ENCODE peak calls at places on chromosomes 11 and 22, in six cellular contexts. One of them, this sample, is unnamed.
A peak's percentile ranks its signal among the peaks of the same experiment; 100 is the strongest.

GRCh38 chr11:45354976-45355705 is 69.0 kb upstream of the SYT13 start:
- DNase-seq in H1: no peak
- DNase-seq in SK-N-SH: peak; percentile 88
- DNase-seq in K562: peak; percentile 75
- DNase-seq in GM12878: no peak
- DNase-seq in HepG2: no peak
- DNase-seq in this sample: peak; percentile 48

GRCh38 chr22:44882226-44882905 is 127.4 kb downstream of the PHF21B start:
- DNase-seq in H1: no peak
- DNase-seq in SK-N-SH: no peak
- DNase-seq in K562: no peak
- DNase-seq in GM12878: no peak
- DNase-seq in HepG2: no peak
- DNase-seq in this sample: no peak

GRCh38 chr22:25698461-25698860 is 43.5 kb upstream of the MYO18B start:
- DNase-seq in H1: no peak
- DNase-seq in SK-N-SH: no peak
- DNase-seq in K562: no peak
- DNase-seq in GM12878: no peak
- DNase-seq in HepG2: no peak
- DNase-seq in this sample: no peak

GRCh38 chr11:12223771-12224536 is 113.6 kb downstream of the MICAL2 start:
- DNase-seq in H1: no peak
- DNase-seq in SK-N-SH: no peak
- DNase-seq in K562: no peak
- DNase-seq in GM12878: no peak
- DNase-seq in HepG2: no peak
- DNase-seq in this sample: no peak

GRCh38 chr11:128036556-128037093 is 550.7 kb downstream of the ETS1 start:
- DNase-seq in H1: no peak
- DNase-seq in SK-N-SH: no peak
- DNase-seq in K562: no peak
- DNase-seq in GM12878: no peak
- DNase-seq in HepG2: no peak
- DNase-seq in this sample: no peak

GRCh38 chr22:48907591-48907990 is 920.1 kb downstream of the BRD1 start:
- DNase-seq in H1: no peak
- DNase-seq in SK-N-SH: no peak
- DNase-seq in K562: no peak
- DNase-seq in GM12878: no peak
- DNase-seq in HepG2: no peak
- DNase-seq in this sample: no peak

GRCh38 chr11:40879911-40880310 is 579.5 kb downstream of the LRRC4C start:
- DNase-seq in H1: no peak
- DNase-seq in SK-N-SH: no peak
- DNase-seq in K562: no peak
- DNase-seq in GM12878: no peak
- DNase-seq in HepG2: no peak
- DNase-seq in this sample: no peak

GRCh38 chr22:37459211-37459610 is 27.0 kb downstream of the MFNG start:
- DNase-seq in H1: no peak
- DNase-seq in SK-N-SH: no peak
- DNase-seq in K562: no peak
- DNase-seq in GM12878: no peak
- DNase-seq in HepG2: no peak
- DNase-seq in this sample: no peak

GRCh38 chr11:70569173-70569890 is 171.0 kb downstream of the CTTN start:
- DNase-seq in H1: no peak
- DNase-seq in SK-N-SH: no peak
- DNase-seq in K562: no peak
- DNase-seq in GM12878: no peak
- DNase-seq in HepG2: no peak
- DNase-seq in this sample: no peak

GRCh38 chr11:113016905-113017304 is 55.7 kb downstream of the NCAM1 start:
- DNase-seq in H1: no peak
- DNase-seq in SK-N-SH: no peak
- DNase-seq in K562: no peak
- DNase-seq in GM12878: no peak
- DNase-seq in HepG2: no peak
- DNase-seq in this sample: no peak

GRCh38 chr11:57651408-57651807 is 1.7 kb upstream of the YPEL4 start:
- DNase-seq in H1: no peak
- DNase-seq in SK-N-SH: no peak
- DNase-seq in K562: no peak
- DNase-seq in GM12878: no peak
- DNase-seq in HepG2: no peak
- DNase-seq in this sample: no peak

GRCh38 chr11:12815150-12815523 is 140.9 kb downstream of the TEAD1 start:
- DNase-seq in H1: no peak
- DNase-seq in SK-N-SH: no peak
- DNase-seq in K562: no peak
- DNase-seq in GM12878: no peak
- DNase-seq in HepG2: no peak
- DNase-seq in this sample: no peak

DNA sequence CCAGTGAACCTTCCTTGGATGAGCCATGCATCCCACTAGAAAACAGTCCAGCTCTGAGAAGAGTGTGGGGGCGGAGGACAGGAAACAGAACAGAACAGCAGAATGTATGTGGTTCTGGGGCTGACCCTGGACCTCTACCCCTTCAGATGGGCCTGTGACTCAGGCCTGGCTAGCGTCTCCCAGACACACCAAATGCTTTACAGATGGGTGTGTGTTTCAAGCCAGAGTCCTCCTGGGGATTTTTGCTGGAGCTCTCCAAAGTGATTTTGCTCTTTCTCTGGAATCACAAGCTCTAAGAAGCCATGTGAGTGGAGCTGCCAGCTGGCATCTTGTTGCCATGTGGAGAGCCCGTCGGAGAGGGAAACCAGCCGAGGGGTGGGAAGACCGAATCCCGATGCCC is 13.2 kb upstream of the C1QTNF4 start:
- DNase-seq in H1: no peak
- DNase-seq in SK-N-SH: no peak
- DNase-seq in K562: no peak
- DNase-seq in GM12878: no peak
- DNase-seq in HepG2: no peak
- DNase-seq in this sample: no peak
- H3K4me1 ChIP-seq in H1: no peaks in the 10 kb centered on the region
- H3K4me1 ChIP-seq in SK-N-SH: peaks cover 10% of the 10 kb centered on the region
- H3K4me1 ChIP-seq in K562: peaks cover 15% of the 10 kb centered on the region
- H3K4me1 ChIP-seq in GM12878: peaks cover 8% of the 10 kb centered on the region
- H3K4me1 ChIP-seq in HepG2: peaks cover 9% of the 10 kb centered on the region
- H3K4me1 ChIP-seq in this sample: no peaks in the 10 kb centered on the region

GRCh38 chr11:103633037-103633788 is 403.2 kb upstream of the DDI1 start:
- DNase-seq in H1: no peak
- DNase-seq in SK-N-SH: no peak
- DNase-seq in K562: no peak
- DNase-seq in GM12878: no peak
- DNase-seq in HepG2: no peak
- DNase-seq in this sample: no peak
- TF ChIP-seq CHD2 in H1: no peak
- TF ChIP-seq CHD2 in SK-N-SH: no peak
- TF ChIP-seq CHD2 in K562: no peak
- TF ChIP-seq CHD2 in GM12878: no peak
- TF ChIP-seq CHD2 in HepG2: no peak
- TF ChIP-seq CHD2 in this sample: no peak

GRCh38 chr22:46001046-46001425 is 24.1 kb upstream of the WNT7B start:
- DNase-seq in H1: no peak
- DNase-seq in SK-N-SH: no peak
- DNase-seq in K562: no peak
- DNase-seq in GM12878: no peak
- DNase-seq in HepG2: no peak
- DNase-seq in this sample: no peak

GRCh38 chr22:46001426-46002106 is 24.6 kb upstream of the WNT7B start:
- DNase-seq in H1: no peak
- DNase-seq in SK-N-SH: no peak
- DNase-seq in K562: no peak
- DNase-seq in GM12878: no peak
- DNase-seq in HepG2: no peak
- DNase-seq in this sample: no peak

GRCh38 chr22:46003271-46004091 is 26.5 kb upstream of the WNT7B start:
- DNase-seq in H1: no peak
- DNase-seq in SK-N-SH: peak; percentile 54
- DNase-seq in K562: no peak
- DNase-seq in GM12878: no peak
- DNase-seq in HepG2: no peak
- DNase-seq in this sample: no peak

GRCh38 chr22:46004105-46004866 is 27.3 kb upstream of the WNT7B start:
- DNase-seq in H1: no peak
- DNase-seq in SK-N-SH: no peak
- DNase-seq in K562: no peak
- DNase-seq in GM12878: no peak
- DNase-seq in HepG2: no peak
- DNase-seq in this sample: no peak

GRCh38 chr22:46002757-46003270 is 25.9 kb upstream of the WNT7B start:
- DNase-seq in H1: no peak
- DNase-seq in SK-N-SH: no peak
- DNase-seq in K562: no peak
- DNase-seq in GM12878: no peak
- DNase-seq in HepG2: no peak
- DNase-seq in this sample: no peak
- TF ChIP-seq MAX in H1: no peak
- TF ChIP-seq MAX in SK-N-SH: no peak
- TF ChIP-seq MAX in K562: no peak
- TF ChIP-seq MAX in GM12878: no peak
- TF ChIP-seq MAX in HepG2: no peak
- TF ChIP-seq MAX in this sample: no peak

GRCh38 chr22:39992088-39992826 is 2.5 kb upstream of the FAM83F start:
- DNase-seq in H1: no peak
- DNase-seq in SK-N-SH: no peak
- DNase-seq in K562: no peak
- DNase-seq in GM12878: no peak
- DNase-seq in HepG2: no peak
- DNase-seq in this sample: no peak

GRCh38 chr22:39996732-39997131 is 2.0 kb downstream of the FAM83F start:
- DNase-seq in H1: no peak
- DNase-seq in SK-N-SH: no peak
- DNase-seq in K562: no peak
- DNase-seq in GM12878: no peak
- DNase-seq in HepG2: no peak
- DNase-seq in this sample: no peak

GRCh38 chr22:39994566-39995345 is at the start of gene FAM83F:
- DNase-seq in H1: no peak
- DNase-seq in SK-N-SH: no peak
- DNase-seq in K562: peak; percentile 58
- DNase-seq in GM12878: no peak
- DNase-seq in HepG2: no peak
- DNase-seq in this sample: no peak

GRCh38 chr22:39995346-39996252 is 845 bp downstream of the FAM83F start:
- DNase-seq in H1: no peak
- DNase-seq in SK-N-SH: no peak
- DNase-seq in K562: no peak
- DNase-seq in GM12878: no peak
- DNase-seq in HepG2: no peak
- DNase-seq in this sample: no peak

GRCh38 chr22:39994046-39994565 is 648 bp upstream of the FAM83F start:
- DNase-seq in H1: no peak
- DNase-seq in SK-N-SH: no peak
- DNase-seq in K562: peak; percentile 58
- DNase-seq in GM12878: no peak
- DNase-seq in HepG2: no peak
- DNase-seq in this sample: no peak
- H3K4me1 ChIP-seq in H1: peaks cover 38% of the 10 kb centered on the region
- H3K4me1 ChIP-seq in SK-N-SH: no peaks in the 10 kb centered on the region
- H3K4me1 ChIP-seq in K562: peaks cover 36% of the 10 kb centered on the region
- H3K4me1 ChIP-seq in GM12878: no peaks in the 10 kb centered on the region
- H3K4me1 ChIP-seq in HepG2: peaks cover 40% of the 10 kb centered on the region
- H3K4me1 ChIP-seq in this sample: peaks cover 21% of the 10 kb centered on the region

GRCh38 chr11:100738701-100739100 is 51.6 kb downstream of the ARHGAP42 start:
- DNase-seq in H1: no peak
- DNase-seq in SK-N-SH: no peak
- DNase-seq in K562: no peak
- DNase-seq in GM12878: no peak
- DNase-seq in HepG2: no peak
- DNase-seq in this sample: no peak

GRCh38 chr11:100741866-100742625 is 55.0 kb downstream of the ARHGAP42 start:
- DNase-seq in H1: no peak
- DNase-seq in SK-N-SH: no peak
- DNase-seq in K562: no peak
- DNase-seq in GM12878: no peak
- DNase-seq in HepG2: no peak
- DNase-seq in this sample: no peak

GRCh38 chr11:100735949-100736675 is 49.0 kb downstream of the ARHGAP42 start:
- DNase-seq in H1: no peak
- DNase-seq in SK-N-SH: no peak
- DNase-seq in K562: no peak
- DNase-seq in GM12878: no peak
- DNase-seq in HepG2: no peak
- DNase-seq in this sample: peak; percentile 43

GRCh38 chr11:100740440-100740839 is 53.4 kb downstream of the ARHGAP42 start:
- DNase-seq in H1: no peak
- DNase-seq in SK-N-SH: no peak
- DNase-seq in K562: no peak
- DNase-seq in GM12878: no peak
- DNase-seq in HepG2: no peak
- DNase-seq in this sample: no peak

GRCh38 chr11:100739636-100740035 is 52.5 kb downstream of the ARHGAP42 start:
- DNase-seq in H1: no peak
- DNase-seq in SK-N-SH: no peak
- DNase-seq in K562: no peak
- DNase-seq in GM12878: no peak
- DNase-seq in HepG2: peak; percentile 40
- DNase-seq in this sample: no peak
- TF ChIP-seq CHD2 in H1: no peak
- TF ChIP-seq CHD2 in SK-N-SH: no peak
- TF ChIP-seq CHD2 in K562: no peak
- TF ChIP-seq CHD2 in GM12878: no peak
- TF ChIP-seq CHD2 in HepG2: no peak
- TF ChIP-seq CHD2 in this sample: no peak

DNA sequence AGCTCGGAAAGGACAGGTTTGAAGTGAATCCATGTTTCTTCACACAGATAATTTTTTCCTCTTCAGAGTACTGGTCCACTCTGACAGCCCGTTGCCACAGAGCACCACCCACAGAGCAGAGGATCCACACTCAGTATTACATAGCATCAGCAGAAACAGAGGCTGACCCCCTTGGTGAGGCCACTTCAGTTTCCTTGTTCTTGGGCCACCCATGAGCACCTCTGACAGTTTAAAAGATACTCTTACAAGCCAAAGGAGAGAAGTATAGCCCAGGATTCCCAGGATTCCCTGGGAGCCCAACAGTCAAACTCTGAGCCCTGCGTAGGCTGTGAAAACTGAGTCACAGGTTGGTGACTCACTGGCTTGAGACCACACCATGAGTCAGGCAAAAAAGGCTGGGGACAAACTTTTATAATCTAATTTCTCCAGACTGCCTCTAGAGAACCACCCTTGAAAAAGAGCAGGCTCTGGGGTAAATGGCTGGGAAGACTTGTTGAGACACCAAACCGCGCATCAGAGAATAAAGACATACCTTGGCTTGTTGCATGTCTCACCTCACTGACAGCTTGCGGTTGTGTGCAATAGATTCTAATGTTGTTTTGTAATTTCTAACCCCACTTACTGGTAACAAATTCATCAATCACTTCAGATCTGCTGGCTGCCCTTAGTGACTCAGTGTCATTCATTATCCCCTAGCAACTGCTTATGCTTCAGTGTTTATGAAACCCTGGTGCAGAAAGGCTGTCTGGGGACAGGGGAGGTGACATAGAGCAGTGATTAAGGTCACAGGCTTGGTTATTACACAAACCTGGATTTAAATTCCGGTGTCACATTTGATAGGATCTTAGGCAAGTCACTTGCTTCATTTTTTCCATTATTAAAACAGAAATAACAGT is 56.9 kb upstream of the PRSS23 start:
- DNase-seq in H1: no peak
- DNase-seq in SK-N-SH: no peak
- DNase-seq in K562: peak; percentile 59
- DNase-seq in GM12878: no peak
- DNase-seq in HepG2: peak; percentile 57
- DNase-seq in this sample: peak; percentile 94
- TF ChIP-seq MAX in H1: no peak
- TF ChIP-seq MAX in SK-N-SH: peak; percentile 35
- TF ChIP-seq MAX in K562: no peak
- TF ChIP-seq MAX in GM12878: no peak
- TF ChIP-seq MAX in HepG2: no peak
- TF ChIP-seq MAX in this sample: peak; percentile 81